ENCODE peak calls at places on chromosomes 11 and 22, in four cellular contexts. T is brain microvascular endothelial cell, B is uterus, F is kidney. M is an unnamed sample.

GRCh38 chr22:49352361-49353169 is 475.1 kb downstream of the BRD1 start:
- DNase-seq in T (no peak), F (peak), B (no peak), M (no peak)

GRCh38 chr11:2192435-2192834 is 20.8 kb upstream of the TH start:
- DNase-seq in F (no peak), T (no peak), B (no peak), M (no peak)

GRCh38 chr11:110169738-110170137 is 76.5 kb downstream of the ZC3H12C start:
- DNase-seq in T (no peak), B (no peak), F (no peak), M (no peak)

GRCh38 chr11:21635359-21635758 is 557.5 kb upstream of the ANO5 start:
- DNase-seq in T (no peak), F (no peak), B (no peak), M (no peak)

GRCh38 chr11:10436733-10437132 is 18.3 kb upstream of the AMPD3 start:
- DNase-seq in F (no peak), T (no peak), B (no peak), M (no peak)

GRCh38 chr11:7512525-7513209 is 1.1 kb upstream of the PPFIBP2 start:
- DNase-seq in T (no peak), F (peak), B (peak), M (no peak)

GRCh38 chr11:17986007-17986710 is 26.7 kb downstream of the SERGEF start:
- DNase-seq in F (peak), B (peak), T (peak), M (peak)

GRCh38 chr11:118612378-118612777 is 5.0 kb downstream of the PHLDB1 start:
- DNase-seq in F (peak), B (peak), T (no peak), M (no peak)

GRCh38 chr22:22818861-22819855 is 68.5 kb upstream of the IGLL5 start:
- DNase-seq in T (no peak), B (no peak), F (peak), M (no peak)

GRCh38 chr11:8345179-8345578 is 81.5 kb upstream of the LMO1 start:
- DNase-seq in T (no peak), B (no peak), F (no peak), M (no peak)

GRCh38 chr11:69333906-69334305 is 40.0 kb downstream of the MYEOV start:
- DNase-seq in F (no peak), T (no peak), B (no peak), M (no peak)

GRCh38 chr11:1759151-1759850 is 4.4 kb downstream of the CTSD start:
- DNase-seq in F (peak), T (no peak), B (no peak), M (no peak)

GRCh38 chr11:3340025-3340424 is 38.9 kb downstream of the ZNF195 start:
- DNase-seq in T (peak), F (no peak), B (no peak), M (peak)

GRCh38 chr11:78039919-78040671 is 17.0 kb upstream of the KCTD14 start:
- DNase-seq in T (peak), B (peak), F (peak), M (peak)

GRCh38 chr11:46235777-46236688 is 41.4 kb upstream of the CREB3L1 start:
- DNase-seq in F (no peak), B (no peak), T (no peak), M (no peak)

GRCh38 chr11:5204787-5205186 is 4.3 kb upstream of the OR51V1 start:
- DNase-seq in B (no peak), F (no peak), T (peak), M (peak)

GRCh38 chr11:72591785-72592490 is 82.3 kb downstream of the PDE2A start:
- DNase-seq in B (no peak), F (no peak), T (no peak), M (no peak)

GRCh38 chr22:39522567-39523300 is 2.4 kb downstream of the ATF4 start:
- DNase-seq in B (peak), F (peak), T (no peak), M (peak)

GRCh38 chr11:109696191-109696897 is 274.4 kb downstream of the C11orf87 start:
- DNase-seq in F (no peak), B (no peak), T (peak), M (peak)

GRCh38 chr11:80503990-80504389 is 1063.2 kb upstream of the TENM4 start:
- DNase-seq in B (no peak), T (no peak), F (no peak), M (no peak)

GRCh38 chr22:30205281-30206115 is 41.1 kb downstream of the LIF start:
- DNase-seq in F (peak), B (peak), T (peak), M (peak)

GRCh38 chr11:79087957-79088318 is 352.9 kb downstream of the TENM4 start:
- DNase-seq in T (peak), F (no peak), B (no peak), M (no peak)
- H3K27ac ChIP-seq in T (peak), F (no peak), B (no peak), M (peak)

GRCh38 chr11:24617856-24618255 is 121.0 kb downstream of the LUZP2 start:
- DNase-seq in T (no peak), F (no peak), B (no peak), M (no peak)
- TF ChIP-seq CTCF in T (peak), F (peak), B (no peak), M (no peak)

DNA sequence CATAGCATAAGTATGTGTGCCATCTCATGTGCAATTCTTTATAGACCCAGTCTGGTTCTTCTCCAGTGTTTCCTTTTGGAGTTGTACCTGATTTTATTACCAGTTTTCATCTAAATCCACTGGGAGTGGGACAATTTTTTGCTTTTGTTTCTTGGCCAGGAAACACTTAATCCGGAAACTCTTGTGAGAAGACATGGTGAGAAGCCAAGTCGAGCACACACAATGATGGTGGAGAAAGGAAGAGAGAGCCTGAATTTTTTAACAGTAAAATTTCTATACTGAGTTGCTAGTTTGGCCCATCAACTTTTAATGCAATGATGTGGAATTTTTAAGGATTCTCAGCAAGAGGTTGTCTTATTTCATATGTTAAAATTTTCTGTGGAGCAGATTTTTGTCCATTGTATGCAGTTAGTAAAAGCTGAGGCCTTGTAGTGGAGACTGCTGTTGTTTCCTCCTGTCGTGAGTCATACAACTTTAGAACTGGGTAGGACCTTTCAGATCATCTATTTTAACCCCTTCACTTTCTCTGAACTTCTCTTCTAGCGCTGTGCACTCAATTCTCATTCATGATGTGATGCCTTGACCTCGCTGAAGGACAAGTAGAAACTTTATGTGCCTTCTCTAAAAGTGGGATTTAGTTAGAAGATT is 17.1 kb downstream of the FAR1 start:
- DNase-seq in B (no peak), T (no peak), F (no peak), M (no peak)
- H3K27ac ChIP-seq in B (no peak), T (no peak), F (no peak), M (no peak)

DNA sequence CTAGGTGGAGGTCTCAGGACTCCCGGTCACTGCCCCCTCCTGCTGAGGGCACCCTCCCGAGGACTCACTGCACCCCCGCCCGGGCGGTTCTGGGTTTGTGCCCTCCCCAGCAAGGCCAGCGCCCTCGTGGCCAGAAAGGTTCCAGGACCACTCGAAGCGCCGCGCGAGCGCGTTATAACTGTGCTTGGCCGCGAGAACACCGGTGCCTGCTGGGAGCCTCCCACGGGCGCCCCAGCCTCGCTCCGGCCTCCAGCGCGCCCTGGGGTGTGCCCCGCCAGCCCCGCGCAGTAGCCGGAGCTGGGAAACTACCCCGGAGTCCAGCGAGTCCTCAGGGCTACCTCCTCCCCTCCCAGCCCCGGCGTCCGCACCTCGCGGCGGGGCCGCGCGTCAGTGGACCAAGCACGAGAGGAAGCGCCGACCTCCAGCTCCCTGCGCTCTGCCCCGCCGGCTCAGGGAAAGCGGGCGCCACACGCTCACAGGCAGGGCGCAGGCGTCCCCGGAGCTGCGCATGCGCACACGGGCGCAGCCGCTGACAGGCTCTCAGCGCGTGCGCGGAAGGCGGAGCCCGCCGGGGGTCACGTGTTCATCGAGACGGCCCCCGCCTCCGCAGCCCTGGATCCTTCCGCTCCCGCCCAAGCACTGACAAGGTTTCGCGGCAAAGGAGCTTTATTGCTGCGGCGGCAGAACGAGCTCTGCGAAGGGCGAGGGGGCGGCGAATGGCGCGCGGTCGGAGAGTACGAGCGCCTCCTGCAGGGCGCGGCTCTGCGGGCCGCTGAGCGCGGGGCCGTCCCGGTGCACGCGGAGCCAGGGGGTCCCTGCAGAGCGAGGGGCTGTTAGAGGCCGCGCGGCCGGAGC is at the start of gene SCO2:
- DNase-seq in T (peak), F (peak), B (peak), M (peak)
- TF ChIP-seq CTCF in T (peak), F (peak), B (peak), M (no peak)

M was measured in RWPE1.